ENCODE peak calls at places on chromosomes 13 and 19, in five cellular contexts. D, Q, B, K and F are unnamed samples.

GRCh38 chr19:18543814-18544475 is 572 bp upstream of the FKBP8 start:
- DNase-seq in Q (no peak), D (peak), B (peak), K (no peak), F (peak)

GRCh38 chr13:109802936-109803335 is 16.6 kb upstream of the IRS2 start:
- DNase-seq in B (no peak), D (no peak), K (no peak), Q (no peak), F (no peak)

GRCh38 chr19:40646564-40647254 is 43.7 kb downstream of the NUMBL start:
- DNase-seq in Q (no peak), D (no peak), B (no peak), K (no peak), F (no peak)

GRCh38 chr19:41997121-41997850 is 3.3 kb upstream of the ATP1A3 start:
- DNase-seq in Q (no peak), B (no peak), D (peak), K (no peak), F (no peak)

GRCh38 chr19:42228640-42229039 is 8.5 kb downstream of the ZNF526 start:
- DNase-seq in D (no peak), B (no peak), Q (no peak), K (no peak), F (no peak)

GRCh38 chr19:19619121-19619848 is 798 bp upstream of the PBX4 start:
- DNase-seq in D (no peak), K (no peak), Q (no peak), B (no peak), F (no peak)

GRCh38 chr19:51687791-51688664 is 5.1 kb upstream of the SPACA6 start:
- DNase-seq in D (no peak), Q (no peak), K (peak), B (no peak), F (no peak)

GRCh38 chr13:37306778-37307544 is 201.5 kb upstream of the CSNK1A1L start:
- DNase-seq in Q (no peak), D (no peak), K (no peak), B (no peak), F (no peak)

GRCh38 chr13:20980899-20981298 is 78.4 kb upstream of the XPO4 start:
- DNase-seq in K (no peak), Q (no peak), D (no peak), B (no peak), F (no peak)

GRCh38 chr13:96632536-96633320 is 361.5 kb downstream of the OXGR1 start:
- DNase-seq in D (no peak), Q (no peak), K (no peak), B (no peak), F (no peak)

GRCh38 chr19:9309974-9310446 is 372 bp upstream of the ZNF699 start:
- DNase-seq in K (peak), D (no peak), B (peak), Q (peak), F (peak)

GRCh38 chr19:34213283-34213682 is 41.0 kb downstream of the LSM14A start:
- DNase-seq in B (no peak), Q (no peak), D (no peak), K (no peak), F (no peak)

GRCh38 chr13:34776390-34776981 is 165.6 kb upstream of the NBEA start:
- DNase-seq in D (no peak), B (no peak), K (no peak), Q (no peak), F (no peak)

GRCh38 chr13:50459046-50459445 is 384.4 kb downstream of the DLEU7 start:
- DNase-seq in Q (no peak), D (no peak), B (no peak), K (no peak), F (no peak)

GRCh38 chr19:50332264-50333038 is 3.3 kb upstream of the KCNC3 start:
- DNase-seq in Q (no peak), B (no peak), K (peak), D (no peak), F (no peak)

GRCh38 chr19:14122924-14123323 is 5.4 kb upstream of the PRKACA start:
- DNase-seq in D (no peak), Q (no peak), K (no peak), B (no peak), F (no peak)

GRCh38 chr19:4916292-4917082 is 7.2 kb downstream of the UHRF1 start:
- DNase-seq in Q (no peak), D (peak), B (no peak), K (no peak), F (no peak)

GRCh38 chr13:79612604-79613003 is 131.6 kb downstream of the NDFIP2 start:
- DNase-seq in K (no peak), Q (no peak), B (no peak), D (no peak), F (no peak)

GRCh38 chr19:41373993-41374392 is 2.3 kb upstream of the TMEM91 start:
- DNase-seq in B (no peak), K (peak), D (no peak), Q (peak), F (no peak)

GRCh38 chr19:17311455-17312248 is 2.3 kb downstream of the DDA1 start:
- DNase-seq in Q (no peak), B (no peak), D (no peak), K (no peak), F (no peak)

GRCh38 chr19:38168632-38169031 is 55.4 kb downstream of the DPF1 start:
- DNase-seq in D (no peak), Q (no peak), K (no peak), B (no peak), F (no peak)

GRCh38 chr19:54415208-54415900 is at the start of gene TTYH1:
- DNase-seq in B (no peak), Q (no peak), K (no peak), D (peak), F (no peak)

GRCh38 chr19:13018037-13018914 is 23.0 kb downstream of the NFIX start:
- DNase-seq in D (no peak), Q (peak), B (no peak), K (peak), F (no peak)

GRCh38 chr13:48808689-48809088 is 155.0 kb downstream of the CYSLTR2 start:
- DNase-seq in D (no peak), K (no peak), B (no peak), Q (no peak), F (no peak)

GRCh38 chr19:5150331-5150901 is 181.5 kb downstream of the KDM4B start:
- DNase-seq in D (no peak), K (no peak), Q (no peak), B (no peak), F (no peak)

GRCh38 chr19:14103310-14103709 is 12.8 kb upstream of the SAMD1 start:
- DNase-seq in D (no peak), Q (no peak), B (no peak), K (no peak), F (no peak)

GRCh38 chr13:70408865-70409264 is 300.6 kb upstream of the KLHL1 start:
- DNase-seq in K (no peak), B (no peak), Q (no peak), D (no peak), F (no peak)

GRCh38 chr13:100235311-100235901 is 146.5 kb downstream of the PCCA start:
- DNase-seq in B (no peak), D (no peak), Q (no peak), K (no peak), F (no peak)

GRCh38 chr19:37955986-37956385 is 49.0 kb downstream of the SIPA1L3 start:
- DNase-seq in D (no peak), K (no peak), B (no peak), Q (no peak), F (no peak)

GRCh38 chr13:97391201-97391600 is 42.8 kb upstream of the RAP2A start:
- DNase-seq in K (no peak), Q (no peak), B (no peak), D (no peak), F (no peak)

GRCh38 chr13:78658630-78659449 is at the start of gene OBI1:
- DNase-seq in K (peak), Q (peak), D (peak), B (peak), F (peak)

GRCh38 chr13:33249894-33250293 is 35.7 kb downstream of the STARD13 start:
- DNase-seq in K (no peak), B (no peak), Q (no peak), D (no peak), F (no peak)
- H3K27ac ChIP-seq in K (no peak), B (no peak), Q (no peak), D (no peak), F (no peak)

GRCh38 chr19:56104423-56104822 is 16.7 kb downstream of the ZNF787 start:
- DNase-seq in D (no peak), B (no peak), K (no peak), Q (no peak), F (no peak)
- H3K27ac ChIP-seq in D (no peak), B (no peak), K (no peak), Q (no peak), F (no peak)

GRCh38 chr13:35891486-35891885 is 239.7 kb downstream of the DCLK1 start:
- DNase-seq in B (no peak), Q (no peak), K (no peak), D (no peak), F (no peak)
- H3K27ac ChIP-seq in B (no peak), Q (no peak), K (no peak), D (no peak), F (no peak)

GRCh38 chr13:23963184-23963931 is 66.1 kb upstream of the C1QTNF9B start:
- DNase-seq in K (no peak), Q (no peak), D (no peak), B (no peak), F (no peak)
- H3K27ac ChIP-seq in K (no peak), Q (no peak), D (no peak), B (no peak), F (no peak)

GRCh38 chr13:46639033-46639981 is 86.3 kb downstream of the LRCH1 start:
- DNase-seq in Q (no peak), K (no peak), D (no peak), B (no peak), F (no peak)
- H3K27ac ChIP-seq in Q (peak), K (no peak), D (no peak), B (no peak), F (peak)